ENCODE peak calls at places on chromosomes 5 and 9, in seven cellular contexts. S, E, C, G, N, H and M are unnamed samples.

GRCh38 chr9:92983984-92984589 is 36.8 kb downstream of the FGD3 start:
- DNase-seq in S (no peak), E (no peak), C (no peak), G (no peak), N (no peak), H (no peak), M (no peak)

GRCh38 chr5:154755361-154756202 is at the start of gene LARP1:
- DNase-seq in S (peak; percentile 41), E (no peak), C (no peak), G (no peak), N (peak; percentile 20), H (no peak), M (no peak)

GRCh38 chr5:149043641-149044040 is 19.2 kb downstream of the SH3TC2 start:
- DNase-seq in S (no peak), E (no peak), C (no peak), G (no peak), N (no peak), H (no peak), M (no peak)

GRCh38 chr9:79387091-79387490 is 184.7 kb upstream of the TLE4 start:
- DNase-seq in S (no peak), E (no peak), C (no peak), G (no peak), N (no peak), H (no peak), M (no peak)

GRCh38 chr9:125494555-125494920 is 212.5 kb downstream of the MAPKAP1 start:
- DNase-seq in S (no peak), E (no peak), C (no peak), G (no peak), N (no peak), H (peak; percentile 36), M (no peak)

GRCh38 chr5:172710695-172711094 is 60.3 kb downstream of the DUSP1 start:
- DNase-seq in S (no peak), E (no peak), C (no peak), G (no peak), N (no peak), H (no peak), M (no peak)

GRCh38 chr5:146410272-146410671 is 36.9 kb upstream of the TCERG1 start:
- DNase-seq in S (no peak), E (no peak), C (no peak), G (no peak), N (no peak), H (no peak), M (no peak)

GRCh38 chr5:16492398-16493175 is 27.0 kb upstream of the ZNF622 start:
- DNase-seq in S (no peak), E (no peak), C (no peak), G (no peak), N (no peak), H (no peak), M (no peak)

GRCh38 chr5:74099538-74099937 is 473.5 kb downstream of the ARHGEF28 start:
- DNase-seq in S (no peak), E (no peak), C (no peak), G (no peak), N (no peak), H (no peak), M (no peak)

GRCh38 chr9:104746798-104747197 is 685 bp upstream of the NIPSNAP3A start:
- DNase-seq in S (no peak), E (no peak), C (no peak), G (no peak), N (no peak), H (no peak), M (no peak)

GRCh38 chr5:505946-506555 is 18.2 kb downstream of the SLC9A3 start:
- DNase-seq in S (no peak), E (no peak), C (no peak), G (no peak), N (no peak), H (no peak), M (no peak)

GRCh38 chr5:102794677-102795331 is 39.7 kb downstream of the PAM start:
- DNase-seq in S (no peak), E (no peak), C (no peak), G (no peak), N (no peak), H (no peak), M (no peak)

GRCh38 chr5:91016954-91017690 is 366.0 kb downstream of the ARRDC3 start:
- DNase-seq in S (no peak), E (no peak), C (no peak), G (no peak), N (no peak), H (peak; percentile 50), M (no peak)